ENCODE peak calls at places on chromosomes 4 and X, in nine cellular contexts. T is amniotic stem cell; O is CD8-positive, alpha-beta T cell; D is putamen; C is iPS-NIHi11; J is hepatic stellate cell; E is tibial artery; K is neuronal stem cell; U is T-helper 1 cell. A is an unnamed sample.

GRCh38 chr4:173413043-173413442 is 14.1 kb upstream of the SCRG1 start:
- DNase-seq in K (no peak), C (no peak), U (no peak), D (no peak), O (no peak), J (no peak), T (no peak), E (peak), A (no peak)

GRCh38 chr4:8188085-8188484 is 11.0 kb upstream of the SH3TC1 start:
- DNase-seq in U (no peak), J (no peak), O (no peak), K (no peak), D (no peak), E (no peak), C (no peak), T (no peak), A (no peak)

GRCh38 chr4:84924439-84924838 is 42.1 kb downstream of the WDFY3 start:
- DNase-seq in U (no peak), J (no peak), T (no peak), C (no peak), D (no peak), K (no peak), E (no peak), O (no peak), A (no peak)

GRCh38 chrX:39205467-39205866 is 404.2 kb downstream of the MID1IP1 start:
- DNase-seq in K (no peak), T (no peak), O (no peak), U (no peak), C (no peak), J (no peak), E (no peak), D (no peak), A (no peak)

GRCh38 chrX:31449975-31450374 is 378.1 kb upstream of the FTHL17 start:
- DNase-seq in D (no peak), J (no peak), E (no peak), O (no peak), K (no peak), U (no peak), C (no peak), T (no peak), A (no peak)

GRCh38 chr4:146654976-146655761 is 16.5 kb downstream of the POU4F2 start:
- DNase-seq in K (peak), J (no peak), C (peak), O (no peak), U (no peak), T (no peak), D (no peak), E (no peak), A (peak)

GRCh38 chr4:53702334-53703266 is 111.3 kb upstream of the LNX1 start:
- DNase-seq in C (peak), O (no peak), K (no peak), T (peak), E (peak), U (no peak), D (peak), J (peak), A (peak)

GRCh38 chr4:73725499-73725898 is 14.9 kb upstream of the CXCL8 start:
- DNase-seq in T (no peak), D (no peak), E (no peak), J (no peak), K (no peak), C (no peak), O (no peak), U (no peak), A (no peak)

GRCh38 chrX:73758253-73758652 is 195.3 kb downstream of the CHIC1 start:
- DNase-seq in T (no peak), E (no peak), D (no peak), O (no peak), U (no peak), K (no peak), C (no peak), J (no peak), A (no peak)

GRCh38 chrX:108304210-108304609 is 134.0 kb downstream of the COL4A6 start:
- DNase-seq in T (no peak), K (no peak), U (no peak), O (no peak), E (no peak), J (no peak), D (no peak), C (peak), A (no peak)

GRCh38 chrX:81957900-81958545 is 756.1 kb downstream of the SH3BGRL start:
- DNase-seq in U (no peak), O (no peak), K (peak), T (no peak), J (no peak), D (peak), C (peak), E (no peak), A (no peak)

GRCh38 chr4:155564880-155565279 is 101.8 kb upstream of the GUCY1A1 start:
- DNase-seq in U (no peak), D (no peak), T (no peak), J (no peak), E (no peak), O (no peak), C (no peak), K (no peak), A (no peak)

GRCh38 chr4:85491527-85491926 is 16.6 kb downstream of the ARHGAP24 start:
- DNase-seq in J (no peak), C (no peak), D (no peak), E (no peak), T (no peak), O (no peak), K (no peak), U (no peak), A (no peak)

GRCh38 chr4:182978152-182978827 is 61.1 kb upstream of the DCTD start:
- DNase-seq in T (no peak), U (no peak), C (no peak), O (no peak), K (no peak), D (no peak), J (no peak), E (no peak), A (no peak)

GRCh38 chr4:122450847-122451246 is 5.7 kb downstream of the IL2 start:
- DNase-seq in J (no peak), U (no peak), C (peak), T (peak), D (no peak), O (no peak), E (no peak), K (peak), A (peak)

GRCh38 chr4:186845137-186845842 is 121.6 kb upstream of the FAT1 start:
- DNase-seq in T (peak), E (peak), O (no peak), C (no peak), U (no peak), K (no peak), J (peak), D (no peak), A (no peak)

GRCh38 chrX:107565916-107566602 is 62.3 kb upstream of the PRPS1 start:
- DNase-seq in C (peak), E (no peak), K (peak), T (no peak), D (no peak), U (no peak), J (peak), O (no peak), A (peak)

GRCh38 chr4:7971881-7972500 is 32.3 kb upstream of the AFAP1 start:
- DNase-seq in O (no peak), T (no peak), K (no peak), U (no peak), E (no peak), C (no peak), D (no peak), J (no peak), A (no peak)

GRCh38 chr4:24141836-24142235 is 252.0 kb upstream of the PPARGC1A start:
- DNase-seq in O (no peak), C (no peak), T (no peak), J (no peak), K (no peak), D (no peak), E (no peak), U (no peak), A (no peak)

GRCh38 chr4:54015421-54016065 is 48.9 kb downstream of the CHIC2 start:
- DNase-seq in T (no peak), E (no peak), U (no peak), O (no peak), K (peak), J (no peak), C (peak), D (no peak), A (no peak)

GRCh38 chr4:166996216-166996615 is 238.1 kb downstream of the SPOCK3 start:
- DNase-seq in D (peak), T (no peak), E (no peak), K (no peak), U (no peak), O (no peak), J (no peak), C (no peak), A (no peak)

GRCh38 chr4:69909195-69909594 is 21.7 kb upstream of the CSN1S1 start:
- DNase-seq in T (no peak), E (no peak), K (no peak), J (no peak), O (no peak), C (no peak), U (no peak), D (no peak), A (no peak)

A was measured in nephron progenitor cell.